ENCODE peak calls at places on chromosomes 4 and X, in ten cellular contexts. One of them, this sample, is unnamed. For H3K4me1 and H3K36me3, the result is how much of the 10 kb centered on the place peaks cover.

GRCh38 chr4:140150886-140151699 is 2.9 kb downstream of the MAML3 start:
- DNase-seq in psoas muscle: peak
- DNase-seq in Peyer's patch: peak
- DNase-seq in GM23248: peak
- DNase-seq in CD8-positive, alpha-beta T cell: peak
- DNase-seq in ovary: peak
- DNase-seq in Karpas-422: peak
- DNase-seq in vagina: no peak
- DNase-seq in IMR-90: peak
- DNase-seq in aorta: peak
- DNase-seq in this sample: peak

GRCh38 chrX:44828008-44828605 is 15.7 kb upstream of the DUSP21 start:
- DNase-seq in psoas muscle: no peak
- DNase-seq in aorta: no peak
- DNase-seq in GM23248: peak
- DNase-seq in Karpas-422: no peak
- DNase-seq in IMR-90: peak
- DNase-seq in ovary: no peak
- DNase-seq in Peyer's patch: peak
- DNase-seq in CD8-positive, alpha-beta T cell: no peak
- DNase-seq in vagina: no peak
- DNase-seq in this sample: no peak

GRCh38 chrX:147565239-147565638 is 346.5 kb upstream of the FMR1 start:
- DNase-seq in Karpas-422: no peak
- DNase-seq in Peyer's patch: no peak
- DNase-seq in IMR-90: no peak
- DNase-seq in CD8-positive, alpha-beta T cell: no peak
- DNase-seq in ovary: no peak
- DNase-seq in aorta: no peak
- DNase-seq in vagina: no peak
- DNase-seq in psoas muscle: no peak
- DNase-seq in GM23248: peak
- DNase-seq in this sample: no peak

GRCh38 chr4:76055005-76055404 is 19.1 kb upstream of the CXCL11 start:
- DNase-seq in vagina: no peak
- DNase-seq in Peyer's patch: no peak
- DNase-seq in ovary: no peak
- DNase-seq in CD8-positive, alpha-beta T cell: no peak
- DNase-seq in IMR-90: no peak
- DNase-seq in psoas muscle: no peak
- DNase-seq in GM23248: no peak
- DNase-seq in aorta: no peak
- DNase-seq in Karpas-422: peak
- DNase-seq in this sample: no peak

GRCh38 chr4:138158746-138159297 is 83.3 kb downstream of the SLC7A11 start:
- DNase-seq in IMR-90: peak
- DNase-seq in Karpas-422: no peak
- DNase-seq in Peyer's patch: no peak
- DNase-seq in ovary: no peak
- DNase-seq in vagina: no peak
- DNase-seq in psoas muscle: no peak
- DNase-seq in GM23248: peak
- DNase-seq in CD8-positive, alpha-beta T cell: no peak
- DNase-seq in aorta: no peak
- DNase-seq in this sample: no peak

GRCh38 chrX:134821370-134821769 is 163.1 kb upstream of the PLAC1 start:
- DNase-seq in GM23248: peak
- DNase-seq in aorta: no peak
- DNase-seq in vagina: no peak
- DNase-seq in Peyer's patch: no peak
- DNase-seq in IMR-90: peak
- DNase-seq in ovary: no peak
- DNase-seq in psoas muscle: no peak
- DNase-seq in Karpas-422: no peak
- DNase-seq in CD8-positive, alpha-beta T cell: no peak
- DNase-seq in this sample: no peak

GRCh38 chr4:10897076-10897475 is 212.5 kb upstream of the CLNK start:
- DNase-seq in psoas muscle: no peak
- DNase-seq in GM23248: no peak
- DNase-seq in Karpas-422: no peak
- DNase-seq in vagina: no peak
- DNase-seq in IMR-90: no peak
- DNase-seq in aorta: no peak
- DNase-seq in ovary: no peak
- DNase-seq in CD8-positive, alpha-beta T cell: no peak
- DNase-seq in Peyer's patch: no peak
- DNase-seq in this sample: no peak

GRCh38 chr4:2814627-2815026 is 21.7 kb downstream of the SH3BP2 start:
- DNase-seq in CD8-positive, alpha-beta T cell: no peak
- DNase-seq in IMR-90: no peak
- DNase-seq in GM23248: no peak
- DNase-seq in Peyer's patch: no peak
- DNase-seq in Karpas-422: no peak
- DNase-seq in psoas muscle: no peak
- DNase-seq in ovary: no peak
- DNase-seq in vagina: no peak
- DNase-seq in aorta: no peak
- DNase-seq in this sample: no peak

GRCh38 chr4:92969650-92970370 is 666.0 kb downstream of the GRID2 start:
- DNase-seq in vagina: no peak
- DNase-seq in CD8-positive, alpha-beta T cell: no peak
- DNase-seq in Karpas-422: no peak
- DNase-seq in IMR-90: peak
- DNase-seq in ovary: no peak
- DNase-seq in aorta: no peak
- DNase-seq in Peyer's patch: no peak
- DNase-seq in GM23248: peak
- DNase-seq in psoas muscle: no peak
- DNase-seq in this sample: no peak

GRCh38 chrX:149512225-149512885 is 7.2 kb upstream of the IDS start:
- DNase-seq in vagina: no peak
- DNase-seq in Karpas-422: peak
- DNase-seq in GM23248: peak
- DNase-seq in IMR-90: peak
- DNase-seq in CD8-positive, alpha-beta T cell: peak
- DNase-seq in Peyer's patch: peak
- DNase-seq in aorta: no peak
- DNase-seq in psoas muscle: no peak
- DNase-seq in ovary: no peak
- DNase-seq in this sample: no peak

GRCh38 chrX:47311857-47312774 is 58.3 kb upstream of the ZNF157 start:
- DNase-seq in IMR-90: peak
- DNase-seq in GM23248: peak
- DNase-seq in vagina: no peak
- DNase-seq in aorta: no peak
- DNase-seq in CD8-positive, alpha-beta T cell: peak
- DNase-seq in psoas muscle: no peak
- DNase-seq in ovary: peak
- DNase-seq in Peyer's patch: peak
- DNase-seq in Karpas-422: peak
- DNase-seq in this sample: peak

DNA sequence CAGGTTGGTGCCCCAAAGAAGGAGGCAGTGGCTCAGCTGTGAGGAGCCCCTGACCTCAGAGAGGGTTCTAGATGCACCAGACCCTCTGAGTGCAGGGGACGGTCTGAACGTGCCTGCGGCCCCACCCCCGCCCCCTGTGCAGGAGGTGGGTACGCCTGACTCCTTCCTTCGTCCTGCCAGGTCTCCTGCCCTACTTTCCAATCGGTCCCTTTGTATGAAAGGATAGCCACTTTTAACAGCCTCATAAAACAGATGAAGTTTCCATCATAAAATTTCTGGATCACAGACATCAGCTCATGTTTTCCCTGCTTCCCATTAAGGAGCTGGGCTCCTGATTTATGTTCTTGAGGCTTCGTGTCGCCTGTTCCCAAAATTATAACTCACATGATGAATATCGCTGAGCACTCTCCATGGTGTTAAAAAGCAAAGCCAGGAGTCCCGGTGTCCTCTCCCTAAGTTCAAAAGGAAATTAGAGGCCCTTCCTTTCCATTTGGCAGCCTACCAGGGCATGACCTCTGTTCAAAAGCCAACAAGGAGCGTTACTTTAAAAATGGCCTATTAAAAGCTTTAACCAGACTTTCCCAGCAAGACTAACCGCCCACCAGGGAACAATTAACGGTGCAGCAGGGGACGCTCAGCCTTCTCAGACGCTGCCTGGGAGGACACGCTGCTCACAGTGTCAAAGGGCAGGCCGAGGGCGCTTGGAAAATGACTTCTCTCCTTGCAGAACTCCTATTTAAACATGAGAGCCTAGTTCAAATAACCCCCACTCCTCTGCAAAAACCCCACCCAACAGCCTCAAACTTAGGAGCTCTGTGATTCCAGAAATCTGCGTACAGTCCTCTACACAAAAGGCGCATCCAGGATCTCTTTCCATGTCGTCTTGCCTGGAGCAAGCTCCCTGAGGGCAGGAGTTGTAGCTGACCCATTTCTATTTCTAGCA is 181.9 kb downstream of the AFAP1 start:
- DNase-seq in GM23248: no peak
- DNase-seq in IMR-90: no peak
- DNase-seq in Peyer's patch: no peak
- DNase-seq in vagina: no peak
- DNase-seq in aorta: no peak
- DNase-seq in Karpas-422: no peak
- DNase-seq in psoas muscle: peak
- DNase-seq in CD8-positive, alpha-beta T cell: no peak
- DNase-seq in ovary: no peak
- DNase-seq in this sample: no peak
- H3K4me1 ChIP-seq in GM23248: under half
- H3K4me1 ChIP-seq in IMR-90: under half
- H3K4me1 ChIP-seq in Peyer's patch: under half
- H3K4me1 ChIP-seq in vagina: under half
- H3K4me1 ChIP-seq in aorta: under half
- H3K4me1 ChIP-seq in Karpas-422: under half
- H3K4me1 ChIP-seq in psoas muscle: under half
- H3K4me1 ChIP-seq in CD8-positive, alpha-beta T cell: under half
- H3K4me1 ChIP-seq in ovary: under half
- H3K4me1 ChIP-seq in this sample: under half

DNA sequence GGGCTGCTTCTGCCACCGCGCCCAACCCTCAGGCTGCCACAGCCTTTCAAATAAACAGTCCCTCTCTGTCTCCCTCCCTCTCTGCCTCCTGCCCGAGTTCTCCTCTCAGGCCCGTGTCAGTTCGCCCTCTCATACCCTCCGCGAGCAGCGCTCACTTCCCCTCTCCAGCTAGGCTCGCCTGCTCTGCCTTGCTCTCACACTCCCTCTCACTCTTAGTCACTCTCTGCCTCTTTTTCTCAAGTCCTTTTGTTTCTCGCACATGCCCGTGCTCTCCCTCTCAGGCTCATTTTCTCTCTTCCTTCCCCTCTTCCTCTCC is 3.2 kb downstream of the EFNB1 start:
- DNase-seq in aorta: peak
- DNase-seq in Peyer's patch: peak
- DNase-seq in ovary: peak
- DNase-seq in Karpas-422: peak
- DNase-seq in vagina: no peak
- DNase-seq in CD8-positive, alpha-beta T cell: no peak
- DNase-seq in GM23248: peak
- DNase-seq in psoas muscle: peak
- DNase-seq in IMR-90: peak
- DNase-seq in this sample: no peak
- H3K36me3 ChIP-seq in aorta: under half
- H3K36me3 ChIP-seq in Peyer's patch: under half
- H3K36me3 ChIP-seq in ovary: under half
- H3K36me3 ChIP-seq in Karpas-422: under half
- H3K36me3 ChIP-seq in vagina: under half
- H3K36me3 ChIP-seq in CD8-positive, alpha-beta T cell: under half
- H3K36me3 ChIP-seq in GM23248: under half
- H3K36me3 ChIP-seq in psoas muscle: under half
- H3K36me3 ChIP-seq in IMR-90: under half
- H3K36me3 ChIP-seq in this sample: under half

GRCh38 chr4:6377626-6378492 is 94.6 kb downstream of the PPP2R2C start:
- DNase-seq in Peyer's patch: no peak
- DNase-seq in aorta: peak
- DNase-seq in CD8-positive, alpha-beta T cell: no peak
- DNase-seq in vagina: no peak
- DNase-seq in psoas muscle: peak
- DNase-seq in ovary: no peak
- DNase-seq in Karpas-422: no peak
- DNase-seq in IMR-90: no peak
- DNase-seq in GM23248: no peak
- DNase-seq in this sample: no peak
- H3K4me1 ChIP-seq in Peyer's patch: under half
- H3K4me1 ChIP-seq in aorta: under half
- H3K4me1 ChIP-seq in CD8-positive, alpha-beta T cell: under half
- H3K4me1 ChIP-seq in vagina: under half
- H3K4me1 ChIP-seq in psoas muscle: under half
- H3K4me1 ChIP-seq in ovary: under half
- H3K4me1 ChIP-seq in Karpas-422: under half
- H3K4me1 ChIP-seq in IMR-90: under half
- H3K4me1 ChIP-seq in GM23248: under half
- H3K4me1 ChIP-seq in this sample: under half

GRCh38 chr4:142549726-142550463 is 296.2 kb downstream of the INPP4B start:
- DNase-seq in ovary: no peak
- DNase-seq in aorta: no peak
- DNase-seq in IMR-90: peak
- DNase-seq in CD8-positive, alpha-beta T cell: no peak
- DNase-seq in Karpas-422: no peak
- DNase-seq in Peyer's patch: no peak
- DNase-seq in psoas muscle: no peak
- DNase-seq in vagina: no peak
- DNase-seq in GM23248: peak
- DNase-seq in this sample: no peak

GRCh38 chr4:142547974-142548373 is 298.1 kb downstream of the INPP4B start:
- DNase-seq in aorta: no peak
- DNase-seq in Karpas-422: no peak
- DNase-seq in ovary: no peak
- DNase-seq in GM23248: peak
- DNase-seq in vagina: no peak
- DNase-seq in CD8-positive, alpha-beta T cell: no peak
- DNase-seq in IMR-90: peak
- DNase-seq in psoas muscle: no peak
- DNase-seq in Peyer's patch: no peak
- DNase-seq in this sample: no peak

GRCh38 chr4:142549248-142549647 is 296.9 kb downstream of the INPP4B start:
- DNase-seq in aorta: no peak
- DNase-seq in GM23248: no peak
- DNase-seq in IMR-90: no peak
- DNase-seq in psoas muscle: no peak
- DNase-seq in Karpas-422: no peak
- DNase-seq in Peyer's patch: no peak
- DNase-seq in vagina: no peak
- DNase-seq in ovary: no peak
- DNase-seq in CD8-positive, alpha-beta T cell: no peak
- DNase-seq in this sample: no peak

GRCh38 chr4:142548491-142548890 is 297.6 kb downstream of the INPP4B start:
- DNase-seq in psoas muscle: no peak
- DNase-seq in IMR-90: no peak
- DNase-seq in aorta: no peak
- DNase-seq in CD8-positive, alpha-beta T cell: no peak
- DNase-seq in Peyer's patch: no peak
- DNase-seq in GM23248: peak
- DNase-seq in ovary: no peak
- DNase-seq in Karpas-422: no peak
- DNase-seq in vagina: no peak
- DNase-seq in this sample: no peak

DNA sequence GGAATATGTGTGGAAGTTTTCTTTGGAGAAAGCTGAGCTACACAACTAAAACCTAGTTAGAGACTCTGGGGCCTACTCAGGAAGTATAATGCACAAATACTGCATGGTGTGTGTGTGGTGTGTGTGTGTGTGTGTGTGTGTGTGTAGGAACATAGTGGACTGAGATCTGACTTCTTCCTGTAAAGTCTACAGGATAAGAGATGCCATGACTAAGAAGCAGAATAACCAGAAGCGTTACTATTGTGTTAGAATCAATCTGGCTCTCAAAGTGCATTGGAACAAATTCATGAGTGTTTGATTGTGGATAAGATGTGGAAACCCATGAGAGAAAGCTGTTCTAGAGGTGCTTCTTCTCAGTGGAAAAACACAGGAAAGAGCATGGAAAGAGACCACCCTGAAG is 302.1 kb downstream of the INPP4B start:
- DNase-seq in Karpas-422: no peak
- DNase-seq in psoas muscle: no peak
- DNase-seq in vagina: no peak
- DNase-seq in GM23248: no peak
- DNase-seq in ovary: no peak
- DNase-seq in Peyer's patch: no peak
- DNase-seq in aorta: no peak
- DNase-seq in IMR-90: no peak
- DNase-seq in CD8-positive, alpha-beta T cell: no peak
- DNase-seq in this sample: no peak
- H3K36me3 ChIP-seq in Karpas-422: under half
- H3K36me3 ChIP-seq in psoas muscle: under half
- H3K36me3 ChIP-seq in vagina: under half
- H3K36me3 ChIP-seq in GM23248: under half
- H3K36me3 ChIP-seq in ovary: under half
- H3K36me3 ChIP-seq in Peyer's patch: under half
- H3K36me3 ChIP-seq in aorta: under half
- H3K36me3 ChIP-seq in IMR-90: under half
- H3K36me3 ChIP-seq in CD8-positive, alpha-beta T cell: under half
- H3K36me3 ChIP-seq in this sample: under half